ENCODE peak calls at places on chromosome 10, in eight cellular contexts. Q is adrenal gland, X is suprapubic skin, A is A549, P is HepG2, O is uterus, Y is heart left ventricle, L is sigmoid colon. I is an unnamed sample.

GRCh38 chr10:70265032-70265689 is 18.6 kb downstream of the NPFFR1 start:
- DNase-seq in X (no peak), A (peak; percentile 37), Y (no peak), Q (no peak), O (no peak), L (no peak), P (peak; percentile 61), I (no peak)

GRCh38 chr10:114030140-114030539 is 13.5 kb upstream of the ADRB1 start:
- DNase-seq in A (no peak), X (no peak), O (no peak), Q (no peak), P (no peak), Y (no peak), L (no peak), I (no peak)

GRCh38 chr10:50540069-50540825 is 83.5 kb downstream of the SGMS1 start:
- DNase-seq in L (no peak), X (no peak), P (no peak), O (no peak), Q (no peak), Y (no peak), A (no peak), I (no peak)

GRCh38 chr10:73810735-73811465 is 498 bp downstream of the NDST2 start:
- DNase-seq in P (no peak), L (no peak), O (no peak), X (no peak), A (peak; percentile 29), Q (no peak), Y (no peak), I (no peak)

GRCh38 chr10:98382691-98383101 is 32.3 kb downstream of the PYROXD2 start:
- DNase-seq in O (no peak), X (no peak), A (no peak), P (no peak), L (no peak), Y (no peak), Q (no peak), I (no peak)

GRCh38 chr10:110413049-110413783 is 84.5 kb upstream of the DUSP5 start:
- DNase-seq in Y (no peak), O (no peak), A (no peak), P (no peak), L (no peak), Q (no peak), X (no peak), I (no peak)

GRCh38 chr10:82361317-82361716 is 486.3 kb downstream of the NRG3 start:
- DNase-seq in L (no peak), P (no peak), O (no peak), X (no peak), Y (no peak), Q (no peak), A (no peak), I (no peak)

GRCh38 chr10:34808789-34809745 is 6.0 kb downstream of the PARD3 start:
- DNase-seq in O (peak; percentile 32), P (no peak), Y (no peak), X (no peak), A (no peak), Q (peak; percentile 29), L (peak; percentile 78), I (peak; percentile 36)

GRCh38 chr10:131758062-131758941 is 142.5 kb upstream of the PPP2R2D start:
- DNase-seq in L (peak; percentile 48), X (no peak), P (no peak), A (no peak), Y (no peak), Q (no peak), O (no peak), I (no peak)

GRCh38 chr10:131759347-131759746 is 141.5 kb upstream of the PPP2R2D start:
- DNase-seq in Q (no peak), A (no peak), X (no peak), O (no peak), L (peak; percentile 43), Y (no peak), P (no peak), I (no peak)

GRCh38 chr10:131758942-131759315 is 141.9 kb upstream of the PPP2R2D start:
- DNase-seq in L (peak; percentile 48), O (no peak), X (no peak), P (no peak), A (no peak), Y (no peak), Q (no peak), I (no peak)

GRCh38 chr10:131762789-131763696 is 137.8 kb upstream of the PPP2R2D start:
- DNase-seq in X (no peak), Q (no peak), A (peak; percentile 55), L (no peak), Y (no peak), P (no peak), O (no peak), I (no peak)

GRCh38 chr10:131760416-131761166 is 140.2 kb upstream of the PPP2R2D start:
- DNase-seq in X (no peak), A (no peak), Y (no peak), Q (no peak), P (no peak), L (no peak), O (no peak), I (no peak)
- H3K4me3 ChIP-seq in X (no peak overlapping the region), A (no peak overlapping the region), Y (no peak overlapping the region), Q (no peak overlapping the region), P (no peak overlapping the region), L (no peak overlapping the region), O (no peak overlapping the region), I (no peak overlapping the region)

DNA sequence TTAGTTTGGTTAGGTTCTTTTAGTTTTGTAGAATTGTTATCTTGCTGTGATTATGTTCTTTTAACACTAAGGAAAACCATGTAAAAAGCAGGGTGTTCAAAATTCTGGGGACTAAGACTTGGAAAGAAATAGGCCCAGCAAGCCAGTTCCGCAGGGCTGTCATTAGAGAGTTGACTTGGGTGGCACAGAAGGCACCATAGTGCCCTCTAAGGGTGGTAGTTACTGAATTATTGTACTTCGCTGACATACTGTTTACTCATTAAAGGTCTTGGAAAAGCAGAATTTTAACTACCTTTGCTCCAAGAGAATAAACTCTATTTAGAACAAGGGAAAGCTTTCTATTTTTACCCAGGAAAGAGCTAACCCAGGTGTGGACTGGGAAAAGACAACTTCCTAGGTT is 86.5 kb downstream of the OTUD1 start:
- DNase-seq in X (no peak), Q (peak; percentile 42), L (no peak), Y (no peak), O (no peak), A (peak; percentile 34), P (peak; percentile 4), I (no peak)
- TF ChIP-seq CTCF in X (peak; percentile 9), Q (peak; percentile 58), L (no peak), Y (peak; percentile 57), O (peak; percentile 17), A (peak; percentile 44), P (peak; percentile 43), I (no peak)

DNA sequence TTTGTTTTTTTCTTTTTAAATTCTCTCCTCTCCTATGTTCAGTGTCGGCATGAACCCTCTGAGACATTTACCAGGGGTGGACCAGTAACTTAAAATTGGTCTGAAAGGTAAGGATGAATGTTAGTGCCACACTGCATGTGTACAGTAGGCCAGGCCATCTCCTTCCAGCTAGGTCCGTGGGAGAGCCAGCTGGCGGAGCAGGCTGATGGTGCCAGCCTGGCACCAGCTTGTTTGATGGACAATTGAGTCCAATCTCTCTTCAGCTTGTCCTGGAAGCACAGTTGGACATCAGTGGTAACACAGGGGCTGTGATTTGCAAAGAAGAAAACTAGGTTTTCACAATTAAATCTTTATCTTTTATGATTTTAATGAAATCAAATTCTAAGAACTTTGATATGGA is 136.5 kb downstream of the CNNM2 start:
- DNase-seq in Q (no peak), L (no peak), Y (no peak), A (no peak), X (no peak), O (no peak), P (no peak), I (no peak)
- TF ChIP-seq POLR2A in Q (no peak), L (no peak), Y (no peak), A (no peak), X (no peak), O (no peak), P (no peak), I (no peak)

GRCh38 chr10:130065251-130065650 is 45.4 kb downstream of the C10orf143 start:
- DNase-seq in A (no peak), L (no peak), Y (no peak), O (no peak), X (no peak), Q (no peak), P (no peak), I (peak; percentile 76)
- H3K4me3 ChIP-seq in A (no peak overlapping the region), L (no peak overlapping the region), Y (no peak overlapping the region), O (no peak overlapping the region), X (no peak overlapping the region), Q (no peak overlapping the region), P (no peak overlapping the region), I (no peak overlapping the region)

DNA sequence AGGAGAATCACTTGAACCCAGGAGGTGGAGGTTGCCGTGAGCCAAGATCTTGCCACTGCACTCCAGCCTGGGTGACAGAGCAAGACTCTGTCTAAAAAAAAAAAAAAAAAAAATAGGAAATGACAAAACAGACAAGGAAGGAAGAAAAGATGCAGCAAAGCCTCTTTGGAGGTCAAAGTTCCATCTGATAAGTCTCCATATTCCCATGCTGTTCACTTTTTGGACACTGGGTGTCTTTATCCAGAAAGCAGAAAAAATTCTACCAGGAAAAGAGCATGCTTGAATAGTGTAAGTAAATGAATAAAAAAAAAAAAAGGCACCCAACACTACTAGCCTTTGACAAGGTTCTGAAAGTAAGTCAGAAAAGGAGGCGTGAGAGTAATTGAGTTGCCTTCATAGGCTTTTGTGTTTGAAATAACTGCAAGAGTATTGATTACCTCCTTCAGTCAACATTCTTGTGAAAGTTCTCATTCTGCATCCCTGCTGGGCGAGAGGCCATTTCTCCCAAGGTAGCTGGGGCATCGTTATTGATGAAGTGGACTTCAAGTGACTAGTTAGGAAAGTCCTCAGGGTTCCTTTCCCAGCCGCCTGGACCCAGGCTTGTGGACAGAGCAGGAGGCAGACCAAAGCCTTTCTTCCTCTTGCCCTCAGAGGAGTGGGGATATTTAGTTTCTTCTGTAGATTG is 133.3 kb upstream of the KIF5B start:
- DNase-seq in A (peak; percentile 70), O (no peak), Q (no peak), X (no peak), P (peak; percentile 75), L (no peak), Y (no peak), I (no peak)
- TF ChIP-seq CTCF in A (peak; percentile 12), O (no peak), Q (peak; percentile 31), X (no peak), P (peak; percentile 13), L (no peak), Y (no peak), I (no peak)

GRCh38 chr10:88271736-88272135 is 311.4 kb downstream of the RNLS start:
- DNase-seq in L (no peak), X (no peak), P (no peak), Q (no peak), A (no peak), O (no peak), Y (no peak), I (no peak)
- TF ChIP-seq POLR2A in L (no peak), X (no peak), P (no peak), Q (no peak), A (no peak), O (no peak), Y (no peak), I (no peak)